ENCODE peak calls at places on chromosomes 13 and 19, in five cellular contexts. Z is NCI-H187 treated with DMSO at 0.1 percent for 48 hours; I is Kasumi-1; V is stimulated activated CD8-positive, alpha-beta memory T cell treated with anti-CD3 and anti-CD28 coated beads, Interleukin-4, amount 100 ng/mL, for 1 hour; G is astrocyte of the hippocampus. H is an unnamed sample.

GRCh38 chr13:111882351-111882750 is 184.6 kb upstream of the SOX1 start:
- DNase-seq in G (no peak), Z (no peak), V (no peak), I (no peak), H (no peak)

GRCh38 chr19:46271488-46272197 is 25.2 kb upstream of the HIF3A start:
- DNase-seq in V (no peak), G (peak; percentile 97), I (no peak), Z (no peak), H (no peak)

GRCh38 chr13:28185256-28185655 is 46.9 kb downstream of the PAN3 start:
- DNase-seq in Z (no peak), G (no peak), V (no peak), I (no peak), H (no peak)

GRCh38 chr13:43804461-43805070 is 17.8 kb upstream of the ENOX1 start:
- DNase-seq in Z (peak; percentile 43), G (peak; percentile 75), V (no peak), I (peak; percentile 79), H (peak; percentile 37)

GRCh38 chr19:11136400-11137101 is 19.0 kb downstream of the SPC24 start:
- DNase-seq in I (peak; percentile 14), V (no peak), G (no peak), Z (no peak), H (peak; percentile 46)

GRCh38 chr19:1411255-1412191 is 4.1 kb downstream of the DAZAP1 start:
- DNase-seq in I (no peak), V (no peak), G (peak; percentile 71), Z (no peak), H (peak; percentile 36)

GRCh38 chr13:110471833-110472162 is 89.7 kb downstream of the RAB20 start:
- DNase-seq in V (no peak), I (peak; percentile 70), Z (no peak), G (no peak), H (peak; percentile 95)

GRCh38 chr19:36152886-36153525 is 759 bp upstream of the COX7A1 start:
- DNase-seq in I (no peak), V (no peak), Z (no peak), G (no peak), H (no peak)

GRCh38 chr13:75738841-75739240 is 102.7 kb downstream of the LMO7 start:
- DNase-seq in V (no peak), G (no peak), I (no peak), Z (no peak), H (no peak)

GRCh38 chr19:4807188-4807587 is 15.7 kb downstream of the FEM1A start:
- DNase-seq in V (no peak), I (peak; percentile 64), Z (no peak), G (no peak), H (peak; percentile 100)

GRCh38 chr19:40567040-40567749 is 9.5 kb upstream of the SHKBP1 start:
- DNase-seq in I (no peak), G (peak; percentile 22), V (no peak), Z (no peak), H (no peak)

GRCh38 chr13:109761695-109762094 is 24.7 kb downstream of the IRS2 start:
- DNase-seq in G (no peak), V (no peak), I (no peak), Z (no peak), H (no peak)

GRCh38 chr13:105918842-105919741 is 616.4 kb downstream of the EFNB2 start:
- DNase-seq in Z (no peak), V (no peak), I (no peak), G (peak; percentile 73), H (peak; percentile 51)

GRCh38 chr13:41411536-41411935 is 45.8 kb upstream of the RGCC start:
- DNase-seq in I (peak; percentile 28), V (no peak), G (peak; percentile 63), Z (no peak), H (peak; percentile 41)

H was measured in MV-4-11.